ENCODE peak calls at places on chromosomes 4 and X, in six cellular contexts. One of them, this sample, is unnamed.

GRCh38 chr4:152278505-152279301 is 257.2 kb downstream of the FBXW7 start:
- DNase-seq in prostate gland: no peak
- DNase-seq in astrocyte of the cerebellum: no peak
- DNase-seq in cardiac fibroblast: no peak
- DNase-seq in fibroblast of lung: no peak
- DNase-seq in neural progenitor cell: no peak
- DNase-seq in this sample: no peak

GRCh38 chr4:182454440-182455013 is 211.3 kb downstream of the TENM3 start:
- DNase-seq in prostate gland: no peak
- DNase-seq in astrocyte of the cerebellum: no peak
- DNase-seq in cardiac fibroblast: no peak
- DNase-seq in fibroblast of lung: peak; percentile 87
- DNase-seq in neural progenitor cell: no peak
- DNase-seq in this sample: no peak

GRCh38 chr4:94828882-94829281 is 71.1 kb downstream of the BMPR1B start:
- DNase-seq in prostate gland: no peak
- DNase-seq in astrocyte of the cerebellum: no peak
- DNase-seq in cardiac fibroblast: no peak
- DNase-seq in fibroblast of lung: no peak
- DNase-seq in neural progenitor cell: no peak
- DNase-seq in this sample: no peak

GRCh38 chr4:104975617-104976016 is 171.1 kb upstream of the TET2 start:
- DNase-seq in prostate gland: no peak
- DNase-seq in astrocyte of the cerebellum: no peak
- DNase-seq in cardiac fibroblast: no peak
- DNase-seq in fibroblast of lung: no peak
- DNase-seq in neural progenitor cell: no peak
- DNase-seq in this sample: no peak

GRCh38 chr4:156968479-156968984 is 3.1 kb downstream of the PDGFC start:
- DNase-seq in prostate gland: peak; percentile 55
- DNase-seq in astrocyte of the cerebellum: peak; percentile 79
- DNase-seq in cardiac fibroblast: peak; percentile 92
- DNase-seq in fibroblast of lung: peak; percentile 89
- DNase-seq in neural progenitor cell: peak; percentile 69
- DNase-seq in this sample: peak; percentile 36

GRCh38 chrX:118152721-118153120 is 36.1 kb upstream of the KLHL13 start:
- DNase-seq in prostate gland: no peak
- DNase-seq in astrocyte of the cerebellum: no peak
- DNase-seq in cardiac fibroblast: no peak
- DNase-seq in fibroblast of lung: no peak
- DNase-seq in neural progenitor cell: no peak
- DNase-seq in this sample: no peak

GRCh38 chr4:107069049-107069448 is 32.9 kb upstream of the DKK2 start:
- DNase-seq in prostate gland: no peak
- DNase-seq in astrocyte of the cerebellum: no peak
- DNase-seq in cardiac fibroblast: peak; percentile 62
- DNase-seq in fibroblast of lung: peak; percentile 66
- DNase-seq in neural progenitor cell: no peak
- DNase-seq in this sample: no peak

GRCh38 chrX:68203656-68204055 is 229.6 kb downstream of the OPHN1 start:
- DNase-seq in prostate gland: no peak
- DNase-seq in astrocyte of the cerebellum: no peak
- DNase-seq in cardiac fibroblast: no peak
- DNase-seq in fibroblast of lung: no peak
- DNase-seq in neural progenitor cell: no peak
- DNase-seq in this sample: no peak

GRCh38 chr4:26568446-26568994 is 15.4 kb upstream of the TBC1D19 start:
- DNase-seq in prostate gland: no peak
- DNase-seq in astrocyte of the cerebellum: peak; percentile 95
- DNase-seq in cardiac fibroblast: peak; percentile 94
- DNase-seq in fibroblast of lung: peak; percentile 93
- DNase-seq in neural progenitor cell: no peak
- DNase-seq in this sample: no peak

GRCh38 chrX:24231169-24231568 is 81.6 kb downstream of the ZFX start:
- DNase-seq in prostate gland: no peak
- DNase-seq in astrocyte of the cerebellum: no peak
- DNase-seq in cardiac fibroblast: peak; percentile 87
- DNase-seq in fibroblast of lung: peak; percentile 87
- DNase-seq in neural progenitor cell: no peak
- DNase-seq in this sample: no peak

DNA sequence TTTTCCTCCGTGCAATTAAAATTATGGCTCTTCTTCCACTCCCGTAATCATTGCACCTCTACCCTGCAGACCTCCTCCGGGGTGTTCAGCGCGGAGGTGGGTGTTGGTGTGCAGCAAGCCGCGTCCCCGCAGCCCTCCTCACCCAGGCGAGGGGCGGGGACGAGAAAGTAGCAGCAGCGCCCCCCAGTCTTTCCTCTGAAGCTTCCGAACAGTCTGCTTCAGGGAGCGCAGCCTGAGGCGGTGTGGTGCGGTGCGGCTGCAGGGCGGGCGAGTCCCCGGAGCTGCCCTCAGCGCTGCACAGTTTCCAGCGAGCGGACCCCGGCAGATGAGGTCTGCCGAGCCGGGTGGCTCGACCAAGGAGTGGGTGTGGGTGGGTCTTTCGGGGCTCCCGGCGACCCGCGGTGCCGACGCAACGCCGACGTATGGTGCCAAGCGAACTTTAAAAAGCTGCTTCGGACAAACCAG is at the start of gene FRAS1:
- DNase-seq in prostate gland: peak; percentile 43
- DNase-seq in astrocyte of the cerebellum: no peak
- DNase-seq in cardiac fibroblast: no peak
- DNase-seq in fibroblast of lung: peak; percentile 30
- DNase-seq in neural progenitor cell: peak; percentile 87
- DNase-seq in this sample: no peak
- TF ChIP-seq CTCF in prostate gland: no peak
- TF ChIP-seq CTCF in astrocyte of the cerebellum: peak; percentile 27
- TF ChIP-seq CTCF in cardiac fibroblast: no peak
- TF ChIP-seq CTCF in fibroblast of lung: peak; percentile 6
- TF ChIP-seq CTCF in neural progenitor cell: peak; percentile 35
- TF ChIP-seq CTCF in this sample: peak; percentile 15

GRCh38 chr4:24470681-24471622 is 113.4 kb downstream of the DHX15 start:
- DNase-seq in prostate gland: peak; percentile 7
- DNase-seq in astrocyte of the cerebellum: no peak
- DNase-seq in cardiac fibroblast: peak; percentile 56
- DNase-seq in fibroblast of lung: peak; percentile 57
- DNase-seq in neural progenitor cell: peak; percentile 68
- DNase-seq in this sample: no peak
- H3K4me3 ChIP-seq in prostate gland: peak overlapping the region; percentile 50
- H3K4me3 ChIP-seq in astrocyte of the cerebellum: peak overlapping the region; percentile 56
- H3K4me3 ChIP-seq in cardiac fibroblast: peak overlapping the region; percentile 61
- H3K4me3 ChIP-seq in fibroblast of lung: peak overlapping the region; percentile 62
- H3K4me3 ChIP-seq in neural progenitor cell: peak overlapping the region; percentile 60
- H3K4me3 ChIP-seq in this sample: peak overlapping the region; percentile 18

GRCh38 chrX:128816919-128817318 is 706.4 kb downstream of the SMARCA1 start:
- DNase-seq in prostate gland: no peak
- DNase-seq in astrocyte of the cerebellum: no peak
- DNase-seq in cardiac fibroblast: no peak
- DNase-seq in fibroblast of lung: no peak
- DNase-seq in neural progenitor cell: peak; percentile 67
- DNase-seq in this sample: no peak
- TF ChIP-seq CTCF in prostate gland: no peak
- TF ChIP-seq CTCF in astrocyte of the cerebellum: peak; percentile 24
- TF ChIP-seq CTCF in cardiac fibroblast: no peak
- TF ChIP-seq CTCF in fibroblast of lung: no peak
- TF ChIP-seq CTCF in neural progenitor cell: peak; percentile 61
- TF ChIP-seq CTCF in this sample: peak; percentile 41

DNA sequence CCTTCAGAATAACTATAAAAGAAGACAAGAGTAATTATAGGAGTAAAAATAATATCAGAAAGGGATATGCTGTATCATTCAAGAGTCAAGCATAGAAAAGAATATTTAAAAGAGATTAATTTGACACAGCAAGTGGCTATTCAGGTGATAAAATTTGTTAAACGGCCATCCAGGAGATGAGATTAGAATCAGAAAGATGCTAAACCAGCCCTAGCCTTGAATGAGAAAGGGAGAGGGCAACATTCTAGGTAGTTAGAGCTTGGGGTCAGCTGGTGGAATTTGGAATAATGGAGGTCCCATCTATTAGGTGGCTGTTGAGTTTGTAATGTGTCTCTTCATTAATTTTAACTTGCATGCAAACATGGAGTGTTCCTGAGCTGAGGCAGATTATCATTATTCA is 350.5 kb upstream of the PABPC4L start:
- DNase-seq in prostate gland: no peak
- DNase-seq in astrocyte of the cerebellum: no peak
- DNase-seq in cardiac fibroblast: no peak
- DNase-seq in fibroblast of lung: no peak
- DNase-seq in neural progenitor cell: no peak
- DNase-seq in this sample: no peak
- H3K4me3 ChIP-seq in prostate gland: no peak overlapping the region
- H3K4me3 ChIP-seq in astrocyte of the cerebellum: no peak overlapping the region
- H3K4me3 ChIP-seq in cardiac fibroblast: no peak overlapping the region
- H3K4me3 ChIP-seq in fibroblast of lung: no peak overlapping the region
- H3K4me3 ChIP-seq in neural progenitor cell: no peak overlapping the region
- H3K4me3 ChIP-seq in this sample: no peak overlapping the region

GRCh38 chrX:132610536-132610935 is 121.7 kb upstream of the MBNL3 start:
- DNase-seq in prostate gland: no peak
- DNase-seq in astrocyte of the cerebellum: no peak
- DNase-seq in cardiac fibroblast: no peak
- DNase-seq in fibroblast of lung: no peak
- DNase-seq in neural progenitor cell: no peak
- DNase-seq in this sample: no peak

GRCh38 chrX:132612990-132613564 is 124.2 kb upstream of the MBNL3 start:
- DNase-seq in prostate gland: peak; percentile 7
- DNase-seq in astrocyte of the cerebellum: peak; percentile 3
- DNase-seq in cardiac fibroblast: peak; percentile 43
- DNase-seq in fibroblast of lung: peak; percentile 47
- DNase-seq in neural progenitor cell: peak; percentile 58
- DNase-seq in this sample: no peak

GRCh38 chrX:132615396-132616131 is 126.7 kb upstream of the MBNL3 start:
- DNase-seq in prostate gland: peak; percentile 4
- DNase-seq in astrocyte of the cerebellum: no peak
- DNase-seq in cardiac fibroblast: peak; percentile 51
- DNase-seq in fibroblast of lung: peak; percentile 55
- DNase-seq in neural progenitor cell: peak; percentile 65
- DNase-seq in this sample: no peak

GRCh38 chrX:132613801-132614200 is 125.0 kb upstream of the MBNL3 start:
- DNase-seq in prostate gland: no peak
- DNase-seq in astrocyte of the cerebellum: no peak
- DNase-seq in cardiac fibroblast: no peak
- DNase-seq in fibroblast of lung: no peak
- DNase-seq in neural progenitor cell: no peak
- DNase-seq in this sample: no peak

GRCh38 chrX:132614297-132614696 is 125.5 kb upstream of the MBNL3 start:
- DNase-seq in prostate gland: no peak
- DNase-seq in astrocyte of the cerebellum: no peak
- DNase-seq in cardiac fibroblast: no peak
- DNase-seq in fibroblast of lung: peak; percentile 8
- DNase-seq in neural progenitor cell: peak; percentile 23
- DNase-seq in this sample: no peak
- TF ChIP-seq CTCF in prostate gland: no peak
- TF ChIP-seq CTCF in astrocyte of the cerebellum: peak; percentile 49
- TF ChIP-seq CTCF in cardiac fibroblast: peak; percentile 34
- TF ChIP-seq CTCF in fibroblast of lung: peak; percentile 45
- TF ChIP-seq CTCF in neural progenitor cell: peak; percentile 50
- TF ChIP-seq CTCF in this sample: peak; percentile 55

GRCh38 chr4:124713213-124713592 is 671 bp upstream of the ANKRD50 start:
- DNase-seq in prostate gland: peak; percentile 13
- DNase-seq in astrocyte of the cerebellum: peak; percentile 31
- DNase-seq in cardiac fibroblast: peak; percentile 83
- DNase-seq in fibroblast of lung: peak; percentile 87
- DNase-seq in neural progenitor cell: no peak
- DNase-seq in this sample: no peak
- H3K4me3 ChIP-seq in prostate gland: peak overlapping the region; percentile 86
- H3K4me3 ChIP-seq in astrocyte of the cerebellum: peak overlapping the region; percentile 82
- H3K4me3 ChIP-seq in cardiac fibroblast: peak overlapping the region; percentile 51
- H3K4me3 ChIP-seq in fibroblast of lung: peak overlapping the region; percentile 44
- H3K4me3 ChIP-seq in neural progenitor cell: peak overlapping the region; percentile 59
- H3K4me3 ChIP-seq in this sample: peak overlapping the region; percentile 66

GRCh38 chr4:77310931-77311330 is 153.9 kb downstream of the CCNG2 start:
- DNase-seq in prostate gland: no peak
- DNase-seq in astrocyte of the cerebellum: no peak
- DNase-seq in cardiac fibroblast: no peak
- DNase-seq in fibroblast of lung: no peak
- DNase-seq in neural progenitor cell: no peak
- DNase-seq in this sample: no peak
- TF ChIP-seq CTCF in prostate gland: no peak
- TF ChIP-seq CTCF in astrocyte of the cerebellum: no peak
- TF ChIP-seq CTCF in cardiac fibroblast: no peak
- TF ChIP-seq CTCF in fibroblast of lung: no peak
- TF ChIP-seq CTCF in neural progenitor cell: no peak
- TF ChIP-seq CTCF in this sample: no peak

GRCh38 chr4:15004701-15005301 is 2.5 kb downstream of the CPEB2 start:
- DNase-seq in prostate gland: peak; percentile 86
- DNase-seq in astrocyte of the cerebellum: peak; percentile 35
- DNase-seq in cardiac fibroblast: peak; percentile 71
- DNase-seq in fibroblast of lung: peak; percentile 76
- DNase-seq in neural progenitor cell: peak; percentile 60
- DNase-seq in this sample: peak; percentile 71

GRCh38 chr4:15003891-15004700 is 1.8 kb downstream of the CPEB2 start:
- DNase-seq in prostate gland: peak; percentile 30
- DNase-seq in astrocyte of the cerebellum: no peak
- DNase-seq in cardiac fibroblast: no peak
- DNase-seq in fibroblast of lung: no peak
- DNase-seq in neural progenitor cell: peak; percentile 73
- DNase-seq in this sample: no peak

GRCh38 chr4:15007201-15007600 is 4.9 kb downstream of the CPEB2 start:
- DNase-seq in prostate gland: no peak
- DNase-seq in astrocyte of the cerebellum: no peak
- DNase-seq in cardiac fibroblast: no peak
- DNase-seq in fibroblast of lung: no peak
- DNase-seq in neural progenitor cell: no peak
- DNase-seq in this sample: no peak

GRCh38 chr4:15005474-15006115 is 3.3 kb downstream of the CPEB2 start:
- DNase-seq in prostate gland: no peak
- DNase-seq in astrocyte of the cerebellum: no peak
- DNase-seq in cardiac fibroblast: no peak
- DNase-seq in fibroblast of lung: no peak
- DNase-seq in neural progenitor cell: no peak
- DNase-seq in this sample: no peak

DNA sequence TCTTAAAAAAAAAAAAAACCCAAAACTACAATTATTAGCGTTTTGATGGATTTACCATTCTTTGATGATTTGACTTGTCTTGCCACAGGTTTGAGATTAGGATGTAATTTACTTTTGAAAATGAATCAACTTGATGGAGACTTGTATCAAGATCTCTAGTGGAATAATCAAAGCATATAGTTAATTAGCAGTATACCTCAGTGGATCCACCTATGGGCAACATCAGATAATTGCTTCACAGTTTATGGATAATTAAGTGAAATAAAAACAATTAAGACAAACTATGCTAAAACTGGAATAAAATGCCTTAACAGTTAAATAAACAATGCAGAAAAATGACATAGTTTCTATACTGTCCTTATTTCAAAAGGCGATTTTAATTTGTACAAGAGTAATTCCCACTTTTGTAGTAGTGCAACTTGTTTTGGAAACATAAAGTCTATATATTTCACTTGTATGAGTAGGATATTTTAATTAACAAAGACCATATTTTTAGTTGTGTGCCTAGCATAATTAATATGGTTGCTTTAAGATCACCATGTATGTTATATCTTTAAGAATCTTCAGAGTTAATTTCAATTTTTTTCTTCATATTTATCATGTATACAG is 4.2 kb downstream of the CPEB2 start:
- DNase-seq in prostate gland: no peak
- DNase-seq in astrocyte of the cerebellum: no peak
- DNase-seq in cardiac fibroblast: peak; percentile 33
- DNase-seq in fibroblast of lung: peak; percentile 60
- DNase-seq in neural progenitor cell: no peak
- DNase-seq in this sample: no peak
- H3K4me3 ChIP-seq in prostate gland: no peak overlapping the region
- H3K4me3 ChIP-seq in astrocyte of the cerebellum: peak overlapping the region; percentile 88
- H3K4me3 ChIP-seq in cardiac fibroblast: no peak overlapping the region
- H3K4me3 ChIP-seq in fibroblast of lung: peak overlapping the region; percentile 77
- H3K4me3 ChIP-seq in neural progenitor cell: no peak overlapping the region
- H3K4me3 ChIP-seq in this sample: no peak overlapping the region